ENCODE peak calls at places on chromosomes 13 and 19, in six cellular contexts. H is RWPE1; J is A549; I is pancreas; B is endothelial cell of umbilical vein; W is CD4-positive, alpha-beta memory T cell. D is an unnamed sample.

GRCh38 chr13:98411617-98412310 is 165.1 kb downstream of the STK24 start:
- DNase-seq in J (no peak), W (no peak), H (no peak), B (peak; percentile 60), I (peak; percentile 48), D (no peak)

GRCh38 chr19:3138268-3138667 is 2.4 kb downstream of the GNA15 start:
- DNase-seq in J (no peak), W (no peak), I (no peak), H (no peak), B (no peak), D (no peak)

GRCh38 chr19:37983916-37984315 is 76.9 kb downstream of the SIPA1L3 start:
- DNase-seq in I (no peak), W (no peak), J (no peak), B (no peak), H (no peak), D (no peak)

GRCh38 chr19:47363758-47364529 is 14.8 kb downstream of the DHX34 start:
- DNase-seq in J (peak; percentile 60), H (no peak), W (no peak), I (no peak), B (peak; percentile 85), D (no peak)

GRCh38 chr19:35860818-35861639 is 4.3 kb downstream of the KIRREL2 start:
- DNase-seq in B (no peak), W (no peak), H (no peak), I (no peak), J (no peak), D (no peak)

GRCh38 chr19:14375055-14375581 is 6.1 kb upstream of the ADGRE5 start:
- DNase-seq in B (no peak), H (no peak), W (peak; percentile 94), I (peak; percentile 50), J (no peak), D (no peak)

GRCh38 chr19:11659612-11660011 is 62.3 kb downstream of the ZNF627 start:
- DNase-seq in H (peak; percentile 24), I (no peak), W (no peak), J (no peak), B (no peak), D (no peak)

GRCh38 chr13:41916173-41916954 is 44.5 kb downstream of the VWA8 start:
- DNase-seq in J (no peak), I (no peak), W (peak; percentile 33), H (peak; percentile 35), B (peak; percentile 86), D (no peak)

GRCh38 chr13:32228330-32229041 is 86.7 kb downstream of the ZAR1L start:
- DNase-seq in W (no peak), B (no peak), H (peak; percentile 4), J (peak; percentile 1), I (no peak), D (no peak)

GRCh38 chr19:33402421-33403220 is 29.1 kb downstream of the CEBPG start:
- DNase-seq in W (no peak), H (no peak), J (peak; percentile 36), I (no peak), B (no peak), D (no peak)

GRCh38 chr13:20285530-20285929 is 53.4 kb upstream of the GJB6 start:
- DNase-seq in I (no peak), B (no peak), H (no peak), W (no peak), J (no peak), D (no peak)

GRCh38 chr13:24693862-24694471 is 13.8 kb downstream of the ATP12A start:
- DNase-seq in W (peak; percentile 42), H (peak; percentile 78), I (no peak), B (peak; percentile 47), J (peak; percentile 71), D (no peak)

GRCh38 chr13:112354330-112355273 is 21.6 kb upstream of the SPACA7 start:
- DNase-seq in B (no peak), W (no peak), J (no peak), I (no peak), H (no peak), D (no peak)

GRCh38 chr13:99347911-99348451 is 40.8 kb upstream of the GPR183 start:
- DNase-seq in J (no peak), W (no peak), H (no peak), I (no peak), B (no peak), D (no peak)

GRCh38 chr19:15829277-15829770 is 13.9 kb upstream of the OR10H1 start:
- DNase-seq in H (no peak), I (no peak), W (no peak), J (no peak), B (no peak), D (no peak)

GRCh38 chr13:19332380-19332779 is 150.8 kb upstream of the TUBA3C start:
- DNase-seq in W (no peak), J (no peak), B (no peak), H (no peak), I (no peak), D (no peak)

GRCh38 chr13:40927929-40928328 is 91.2 kb downstream of the ELF1 start:
- DNase-seq in B (no peak), I (no peak), W (no peak), H (no peak), J (no peak), D (no peak)

GRCh38 chr19:18128805-18129204 is 24.2 kb upstream of the PIK3R2 start:
- DNase-seq in W (no peak), H (no peak), J (no peak), B (no peak), I (peak; percentile 13), D (no peak)
- H3K27ac ChIP-seq in W (no peak overlapping the region), H (peak overlapping the region; percentile 29), J (no peak overlapping the region), B (no peak overlapping the region), I (no peak overlapping the region), D (no peak overlapping the region)

GRCh38 chr13:77732287-77732686 is 34.8 kb downstream of the SLAIN1 start:
- DNase-seq in H (no peak), W (no peak), J (no peak), I (no peak), B (no peak), D (no peak)
- H3K27ac ChIP-seq in H (no peak overlapping the region), W (no peak overlapping the region), J (no peak overlapping the region), I (no peak overlapping the region), B (no peak overlapping the region), D (no peak overlapping the region)

GRCh38 chr13:92487238-92487637 is 739.4 kb upstream of the GPC6 start:
- DNase-seq in W (no peak), B (no peak), I (no peak), J (no peak), H (no peak), D (no peak)
- H3K27ac ChIP-seq in W (no peak overlapping the region), B (no peak overlapping the region), I (no peak overlapping the region), J (no peak overlapping the region), H (no peak overlapping the region), D (no peak overlapping the region)

GRCh38 chr19:16896913-16897571 is 8.2 kb downstream of the F2RL3 start:
- DNase-seq in B (peak; percentile 97), J (peak; percentile 80), W (peak; percentile 46), H (peak; percentile 99), I (peak; percentile 98), D (peak; percentile 90)

GRCh38 chr19:16896098-16896912 is 7.5 kb downstream of the F2RL3 start:
- DNase-seq in H (no peak), W (no peak), B (peak; percentile 12), J (no peak), I (peak; percentile 48), D (no peak)

GRCh38 chr19:16899566-16900075 is 10.8 kb downstream of the F2RL3 start:
- DNase-seq in J (peak; percentile 58), I (no peak), H (no peak), B (peak; percentile 16), W (no peak), D (no peak)

GRCh38 chr19:16898306-16899015 is 9.7 kb downstream of the F2RL3 start:
- DNase-seq in B (no peak), H (no peak), W (no peak), I (no peak), J (no peak), D (no peak)

GRCh38 chr19:16897572-16898056 is 8.8 kb downstream of the F2RL3 start:
- DNase-seq in W (no peak), B (no peak), I (no peak), H (no peak), J (no peak), D (no peak)
- H3K27ac ChIP-seq in W (no peak overlapping the region), B (peak overlapping the region; percentile 39), I (peak overlapping the region; percentile 48), H (peak overlapping the region; percentile 63), J (no peak overlapping the region), D (peak overlapping the region; percentile 69)